ENCODE peak calls at places on chromosomes 11 and 22, in nine cellular contexts. W, A, E, I, L, M, Z, U and T are unnamed samples.

GRCh38 chr11:64028398-64029115 is 7.2 kb upstream of the FLRT1 start:
- DNase-seq in E (peak), U (no peak), M (peak), I (no peak), L (no peak), A (no peak), Z (no peak), W (peak), T (no peak)

GRCh38 chr22:28829358-28830181 is 29.2 kb upstream of the XBP1 start:
- DNase-seq in M (peak), A (peak), W (peak), U (peak), L (peak), Z (peak), I (peak), E (peak), T (peak)

GRCh38 chr11:12502950-12503579 is 125.7 kb downstream of the PARVA start:
- DNase-seq in M (no peak), A (no peak), L (no peak), U (no peak), Z (no peak), E (no peak), W (no peak), I (no peak), T (no peak)

GRCh38 chr11:128936546-128937275 is 6.0 kb downstream of the TP53AIP1 start:
- DNase-seq in M (no peak), Z (no peak), A (no peak), W (no peak), E (peak), U (no peak), I (no peak), L (no peak), T (no peak)

GRCh38 chr11:20289732-20290131 is 73.8 kb upstream of the HTATIP2 start:
- DNase-seq in W (no peak), U (no peak), M (peak), E (no peak), L (no peak), I (no peak), Z (no peak), A (no peak), T (no peak)

GRCh38 chr22:25097006-25097405 is 102.7 kb upstream of the CRYBB3 start:
- DNase-seq in M (no peak), Z (no peak), A (no peak), U (no peak), L (no peak), I (no peak), W (no peak), E (no peak), T (no peak)

GRCh38 chr11:120929664-120930154 is 94.2 kb upstream of the TBCEL start:
- DNase-seq in Z (no peak), M (no peak), W (peak), A (no peak), U (peak), E (peak), I (peak), L (no peak), T (no peak)

GRCh38 chr11:66347425-66348276 is at the start of gene B4GAT1:
- DNase-seq in A (peak), U (peak), I (peak), M (peak), W (peak), L (peak), Z (peak), E (peak), T (peak)

GRCh38 chr11:65445604-65446445 is 23.2 kb downstream of the NEAT1 start:
- DNase-seq in E (no peak), M (no peak), Z (no peak), I (no peak), L (no peak), W (no peak), U (no peak), A (no peak), T (no peak)

GRCh38 chr22:23175817-23176644 is 4.3 kb upstream of the BCR start:
- DNase-seq in U (no peak), I (no peak), E (no peak), M (no peak), W (no peak), L (no peak), A (no peak), Z (no peak), T (no peak)

GRCh38 chr11:129117595-129118350 is 74.4 kb downstream of the ARHGAP32 start:
- DNase-seq in E (peak), W (peak), I (peak), A (peak), Z (no peak), M (peak), L (no peak), U (no peak), T (peak)